ENCODE peak calls at places on chromosomes 2 and 18, in eight cellular contexts. L is K562, O is astrocyte of the spinal cord, F is BE2C, Y is A549, K is stomach, S is neural progenitor cell, B is fibroblast of lung. T is an unnamed sample.

GRCh38 chr2:7097353-7097895 is 180.2 kb downstream of the RNF144A start:
- DNase-seq in L (peak), O (peak), F (peak), Y (peak), K (peak), S (peak), B (peak), T (peak)

GRCh38 chr2:111675419-111676194 is 208.4 kb downstream of the ANAPC1 start:
- DNase-seq in L (no peak), O (no peak), F (no peak), Y (no peak), K (no peak), S (no peak), B (no peak), T (no peak)

GRCh38 chr2:233841183-233841582 is 13.2 kb downstream of the HJURP start:
- DNase-seq in L (no peak), O (no peak), F (no peak), Y (no peak), K (peak), S (no peak), B (no peak), T (no peak)

GRCh38 chr18:75923169-75923568 is 495.7 kb upstream of the SMIM21 start:
- DNase-seq in L (no peak), O (peak), F (no peak), Y (peak), K (no peak), S (no peak), B (peak), T (peak)

GRCh38 chr2:219530048-219530963 is 13.3 kb downstream of the CHPF start:
- DNase-seq in L (peak), O (peak), F (peak), Y (peak), K (peak), S (peak), B (peak), T (peak)

GRCh38 chr2:200905618-200906296 is 16.6 kb downstream of the NIF3L1 start:
- DNase-seq in L (peak), O (peak), F (peak), Y (peak), K (peak), S (peak), B (peak), T (peak)

GRCh38 chr2:130768191-130768855 is 13.0 kb downstream of the AMER3 start:
- DNase-seq in L (peak), O (no peak), F (no peak), Y (no peak), K (no peak), S (no peak), B (no peak), T (no peak)

GRCh38 chr2:50529600-50530218 is 502.2 kb downstream of the NRXN1 start:
- DNase-seq in L (peak), O (peak), F (no peak), Y (peak), K (no peak), S (peak), B (peak), T (peak)

GRCh38 chr2:18266188-18266587 is 294.3 kb downstream of the RDH14 start:
- DNase-seq in L (peak), O (no peak), F (no peak), Y (no peak), K (no peak), S (no peak), B (no peak), T (no peak)

GRCh38 chr2:10266133-10266620 is 36.5 kb upstream of the HPCAL1 start:
- DNase-seq in L (no peak), O (peak), F (no peak), Y (no peak), K (no peak), S (no peak), B (peak), T (no peak)

GRCh38 chr2:5686068-5686467 is 6.1 kb upstream of the SOX11 start:
- DNase-seq in L (no peak), O (no peak), F (no peak), Y (no peak), K (no peak), S (no peak), B (no peak), T (no peak)

GRCh38 chr2:135005753-135006152 is 41.5 kb downstream of the MAP3K19 start:
- DNase-seq in L (no peak), O (no peak), F (no peak), Y (no peak), K (no peak), S (peak), B (no peak), T (no peak)

GRCh38 chr2:121689356-121689755 is 40.1 kb upstream of the CLASP1 start:
- DNase-seq in L (peak), O (peak), F (peak), Y (peak), K (peak), S (no peak), B (peak), T (peak)

GRCh38 chr2:109257653-109258052 is 128.6 kb downstream of the SH3RF3 start:
- DNase-seq in L (no peak), O (no peak), F (no peak), Y (no peak), K (no peak), S (no peak), B (peak), T (no peak)

GRCh38 chr2:85681354-85681728 is 12.8 kb upstream of the GNLY start:
- DNase-seq in L (no peak), O (no peak), F (no peak), Y (no peak), K (no peak), S (no peak), B (no peak), T (no peak)

GRCh38 chr2:204134421-204134820 is 197.9 kb downstream of the ICOS start:
- DNase-seq in L (no peak), O (no peak), F (no peak), Y (no peak), K (no peak), S (no peak), B (no peak), T (no peak)

GRCh38 chr2:215401896-215402379 is 33.9 kb downstream of the FN1 start:
- DNase-seq in L (no peak), O (peak), F (no peak), Y (no peak), K (no peak), S (no peak), B (peak), T (peak)

GRCh38 chr18:3156325-3156640 is 63.5 kb downstream of the MYOM1 start:
- DNase-seq in L (no peak), O (no peak), F (no peak), Y (no peak), K (no peak), S (no peak), B (no peak), T (no peak)
- H3K4me3 ChIP-seq in L (no peak), O (no peak), F (no peak), Y (no peak), K (no peak), S (no peak), B (no peak), T (no peak)

GRCh38 chr2:223944704-223945531 is at the start of gene WDFY1:
- DNase-seq in L (peak), O (peak), F (peak), Y (peak), K (peak), S (peak), B (peak), T (peak)
- TF ChIP-seq CTCF in L (no peak), O (no peak), F (no peak), Y (no peak), K (no peak), S (no peak), B (no peak), T (no peak)

DNA sequence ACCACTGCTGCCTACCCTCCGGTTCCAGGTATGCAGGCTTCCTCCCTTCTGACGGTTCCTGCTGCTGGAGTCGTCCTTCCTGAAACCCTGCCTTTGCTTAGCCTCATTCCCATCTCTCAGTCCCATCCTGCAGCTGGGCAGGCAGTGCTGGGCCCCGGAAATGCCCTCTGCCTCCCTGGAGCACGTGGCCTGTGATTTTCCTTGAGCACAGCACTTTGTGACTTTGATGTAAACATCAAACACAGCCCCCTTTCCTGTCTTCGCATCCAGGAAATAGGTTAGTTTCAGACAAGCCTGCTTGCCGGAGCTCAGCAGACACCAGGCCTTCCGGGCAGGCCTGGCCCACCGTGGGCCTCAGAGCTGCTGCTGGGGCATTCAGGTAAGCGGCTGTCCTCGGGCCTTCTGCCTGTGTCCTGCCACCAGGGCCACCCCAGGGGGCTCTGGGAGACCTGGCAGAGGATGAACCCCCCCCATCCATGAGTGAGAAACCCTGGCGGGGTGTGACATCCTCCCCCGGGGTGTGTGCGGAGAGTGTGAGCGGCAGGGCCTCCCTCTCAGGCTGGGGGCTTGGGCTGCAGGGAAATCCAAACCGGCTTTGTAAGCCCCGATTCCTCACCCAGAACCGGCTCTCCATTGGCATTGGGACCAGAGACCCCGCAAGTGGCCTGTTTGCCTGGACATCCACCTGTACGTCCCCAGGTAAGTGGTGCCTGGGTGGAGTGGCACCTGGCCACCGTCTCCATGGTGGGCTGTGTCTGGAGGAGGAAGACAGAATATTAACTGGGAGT is at the start of gene ZAP70:
- DNase-seq in L (no peak), O (no peak), F (no peak), Y (no peak), K (no peak), S (no peak), B (no peak), T (no peak)
- H3K4me3 ChIP-seq in L (no peak), O (no peak), F (no peak), Y (no peak), K (peak), S (no peak), B (no peak), T (no peak)

GRCh38 chr2:106859498-106859897 is 26.5 kb downstream of the ST6GAL2 start:
- DNase-seq in L (no peak), O (no peak), F (no peak), Y (no peak), K (no peak), S (no peak), B (no peak), T (no peak)
- TF ChIP-seq CTCF in L (no peak), O (no peak), F (no peak), Y (no peak), K (no peak), S (no peak), B (no peak), T (no peak)

DNA sequence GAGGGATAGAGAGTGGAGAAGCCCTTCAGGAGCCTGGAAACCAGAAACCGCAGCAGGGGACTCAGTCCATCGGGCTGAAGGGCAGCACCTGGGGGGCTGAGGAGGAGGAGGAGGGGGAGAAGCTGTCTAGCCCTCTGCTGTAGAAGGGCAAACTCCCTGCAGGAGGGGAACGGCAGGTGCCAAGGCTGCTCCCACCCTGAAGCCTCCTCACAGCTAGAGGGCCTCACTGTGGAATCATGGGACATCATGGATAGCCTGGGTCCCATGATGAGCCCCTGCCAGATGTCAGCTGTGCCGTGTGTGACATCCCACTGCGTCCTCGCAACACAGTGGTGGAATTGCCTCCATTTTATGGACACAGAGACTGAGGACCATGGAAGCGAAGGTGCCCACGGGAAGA is 458 bp downstream of the MYO7B start:
- DNase-seq in L (no peak), O (no peak), F (no peak), Y (no peak), K (no peak), S (no peak), B (no peak), T (no peak)
- H3K4me3 ChIP-seq in L (no peak), O (no peak), F (no peak), Y (no peak), K (no peak), S (no peak), B (no peak), T (no peak)